ENCODE peak calls at places on chromosomes 12 and 14, in six cellular contexts. G is H9, D is IMR-90, Y is mesenchymal stem cell, K is neuronal stem cell, I is H1. J is an unnamed sample.

GRCh38 chr14:71183856-71184255 is 276.6 kb downstream of the PCNX1 start:
- DNase-seq in I (no peak), G (no peak), D (no peak), Y (no peak), K (no peak), J (no peak)

GRCh38 chr12:47032644-47033043 is 46.8 kb upstream of the PCED1B start:
- DNase-seq in G (no peak), K (no peak), I (no peak), D (peak), Y (peak), J (peak)

GRCh38 chr14:80978403-80978802 is 23.0 kb downstream of the TSHR start:
- DNase-seq in D (no peak), K (no peak), G (no peak), I (no peak), Y (no peak), J (no peak)

GRCh38 chr12:95169368-95169767 is 47.9 kb downstream of the FGD6 start:
- DNase-seq in Y (peak), I (no peak), D (peak), G (no peak), K (no peak), J (peak)

GRCh38 chr14:94005324-94005723 is 8.2 kb downstream of the CCDC197 start:
- DNase-seq in K (no peak), D (no peak), Y (no peak), G (no peak), I (no peak), J (peak)

GRCh38 chr12:128864516-128865186 is 11.4 kb downstream of the GLT1D1 start:
- DNase-seq in G (no peak), I (no peak), Y (no peak), K (no peak), D (no peak), J (no peak)

GRCh38 chr12:66269142-66269541 is 33.2 kb upstream of the HELB start:
- DNase-seq in K (no peak), I (no peak), Y (no peak), D (no peak), G (no peak), J (no peak)

GRCh38 chr14:87667661-87668060 is 325.3 kb downstream of the GALC start:
- DNase-seq in D (no peak), Y (no peak), K (no peak), I (no peak), G (no peak), J (no peak)

GRCh38 chr12:62014330-62014729 is 245.9 kb upstream of the USP15 start:
- DNase-seq in K (no peak), Y (no peak), I (no peak), G (no peak), D (no peak), J (no peak)
- H2BK15ac ChIP-seq in K (no peak), Y (no peak), I (no peak), G (no peak), D (no peak), J (no peak)

GRCh38 chr12:111759276-111759675 is 7.5 kb upstream of the ALDH2 start:
- DNase-seq in D (no peak), I (no peak), Y (no peak), G (no peak), K (no peak), J (no peak)

GRCh38 chr12:111759991-111760390 is 6.7 kb upstream of the ALDH2 start:
- DNase-seq in Y (no peak), I (no peak), D (no peak), G (no peak), K (no peak), J (no peak)

GRCh38 chr12:111757361-111758119 is 9.2 kb upstream of the ALDH2 start:
- DNase-seq in I (no peak), G (no peak), Y (peak), D (peak), K (no peak), J (no peak)

GRCh38 chr12:111756681-111757080 is 10.1 kb upstream of the ALDH2 start:
- DNase-seq in D (no peak), I (no peak), K (no peak), Y (no peak), G (no peak), J (no peak)

GRCh38 chr12:111758120-111758561 is 8.6 kb upstream of the ALDH2 start:
- DNase-seq in Y (no peak), D (no peak), G (peak), I (peak), K (no peak), J (peak)
- H3K27ac ChIP-seq in Y (peak), D (no peak), G (no peak), I (no peak), K (no peak), J (no peak)

GRCh38 chr12:2465681-2466080 is 329.1 kb upstream of the FKBP4 start:
- DNase-seq in K (no peak), G (no peak), D (no peak), Y (no peak), I (no peak), J (no peak)
- H2BK120ac ChIP-seq in K (no peak), G (no peak), D (no peak), Y (no peak), I (no peak), J (no peak)

DNA sequence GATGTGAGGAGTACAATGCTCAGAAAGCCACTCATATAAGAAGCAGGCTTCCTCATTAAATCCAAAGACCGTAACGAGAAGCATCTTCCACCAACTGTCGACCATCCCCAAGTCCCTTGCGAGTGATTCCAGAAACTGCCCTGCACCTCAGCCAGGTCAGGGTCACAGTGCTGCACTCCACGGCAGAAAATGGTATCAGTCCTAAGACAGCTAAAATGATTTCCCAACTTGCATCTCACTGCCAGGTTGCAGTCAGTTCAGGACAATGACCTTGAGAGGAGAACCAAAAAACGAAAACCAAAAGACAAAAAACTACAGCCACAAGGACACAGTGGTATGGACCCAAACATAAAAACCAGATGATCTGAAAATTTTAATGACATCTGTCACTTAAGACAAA is 20.6 kb downstream of the SBNO1 start:
- DNase-seq in Y (no peak), D (no peak), K (no peak), G (no peak), I (no peak), J (no peak)
- H2BK15ac ChIP-seq in Y (no peak), D (no peak), K (no peak), G (no peak), I (no peak), J (no peak)

DNA sequence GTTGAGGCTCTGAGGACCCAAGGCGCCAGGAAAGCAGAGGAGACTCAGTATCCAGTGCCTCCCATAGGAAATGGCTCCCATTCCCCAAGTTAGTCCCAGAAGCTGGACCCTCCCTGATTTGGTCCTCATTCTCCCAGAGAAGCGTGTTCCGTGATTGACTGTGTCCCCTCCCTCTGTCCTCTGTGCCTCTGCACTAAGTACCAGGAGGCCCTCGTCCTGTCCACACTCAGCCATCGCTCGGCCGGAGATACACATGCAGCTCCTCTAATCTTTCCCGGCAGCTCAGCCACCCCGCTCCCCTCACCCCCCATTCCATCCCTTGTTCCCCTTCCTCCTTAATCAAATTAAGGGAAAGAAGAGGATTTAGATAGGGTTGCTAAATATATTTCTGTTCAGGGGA is 28.3 kb upstream of the ATP2A2 start:
- DNase-seq in I (no peak), D (no peak), Y (no peak), K (no peak), G (peak), J (no peak)
- H3K27ac ChIP-seq in I (no peak), D (no peak), Y (no peak), K (no peak), G (no peak), J (no peak)

DNA sequence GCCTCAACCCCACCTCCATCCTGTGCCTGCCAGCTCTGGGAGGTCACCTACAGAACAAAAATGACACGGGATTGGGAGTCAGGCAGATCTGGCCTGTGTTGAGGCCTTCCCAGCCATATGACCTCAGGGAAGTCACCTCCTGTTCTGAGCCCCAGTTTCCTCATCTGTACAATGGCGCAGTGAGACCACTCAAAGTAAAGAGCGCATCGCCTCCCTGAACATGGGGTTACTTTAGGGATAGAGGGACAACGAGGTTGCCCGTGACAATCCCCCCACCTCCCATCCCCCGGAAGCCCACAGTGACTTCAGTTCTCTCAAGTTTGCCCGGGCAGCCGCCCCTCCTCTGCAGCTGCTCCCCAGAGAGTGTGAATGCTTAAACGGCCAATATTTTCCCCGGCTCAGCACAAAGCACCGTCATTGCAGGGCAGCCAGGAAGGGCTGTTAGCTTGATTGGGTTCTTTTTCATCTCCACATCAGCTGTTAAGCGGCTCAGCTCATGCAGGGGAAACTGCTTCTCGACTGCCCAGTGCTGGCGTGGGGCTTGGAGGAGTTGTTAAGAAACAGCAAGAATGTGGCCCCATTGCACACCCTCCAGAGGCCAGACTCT is 120.4 kb upstream of the NCOR2 start:
- DNase-seq in Y (peak), G (no peak), I (no peak), D (no peak), K (no peak), J (no peak)
- H2BK120ac ChIP-seq in Y (peak), G (no peak), I (no peak), D (peak), K (no peak), J (no peak)